ENCODE peak calls at places on chromosomes 3 and 15, in five cellular contexts. One of them, this sample, is unnamed.
A peak's percentile ranks its signal among the peaks of the same experiment; 100 is the strongest.

GRCh38 chr3:60809857-60810256 is 441.4 kb downstream of the FHIT start:
- ATAC-seq in upper lobe of left lung: no peak
- ATAC-seq in K562: no peak
- ATAC-seq in HepG2: peak; percentile 49
- ATAC-seq in GM12878: no peak
- ATAC-seq in this sample: no peak

GRCh38 chr15:72421484-72421883 is 23.4 kb downstream of the TMEM202 start:
- ATAC-seq in upper lobe of left lung: no peak
- ATAC-seq in K562: no peak
- ATAC-seq in HepG2: no peak
- ATAC-seq in GM12878: no peak
- ATAC-seq in this sample: no peak

GRCh38 chr3:64824281-64824980 is 136.6 kb upstream of the ADAMTS9 start:
- ATAC-seq in upper lobe of left lung: peak; percentile 63
- ATAC-seq in K562: no peak
- ATAC-seq in HepG2: no peak
- ATAC-seq in GM12878: peak; percentile 48
- ATAC-seq in this sample: no peak

GRCh38 chr15:47726399-47726823 is 9.1 kb downstream of the SEMA6D start:
- ATAC-seq in upper lobe of left lung: no peak
- ATAC-seq in K562: no peak
- ATAC-seq in HepG2: no peak
- ATAC-seq in GM12878: no peak
- ATAC-seq in this sample: no peak

GRCh38 chr3:119649764-119650163 is 10.6 kb downstream of the POPDC2 start:
- ATAC-seq in upper lobe of left lung: no peak
- ATAC-seq in K562: no peak
- ATAC-seq in HepG2: no peak
- ATAC-seq in GM12878: no peak
- ATAC-seq in this sample: no peak

GRCh38 chr15:66411190-66411589 is 24.5 kb downstream of the MAP2K1 start:
- ATAC-seq in upper lobe of left lung: no peak
- ATAC-seq in K562: no peak
- ATAC-seq in HepG2: no peak
- ATAC-seq in GM12878: no peak
- ATAC-seq in this sample: no peak

GRCh38 chr15:62112616-62113593 is 46.1 kb downstream of the C2CD4A start:
- ATAC-seq in upper lobe of left lung: peak; percentile 82
- ATAC-seq in K562: peak; percentile 49
- ATAC-seq in HepG2: peak; percentile 85
- ATAC-seq in GM12878: no peak
- ATAC-seq in this sample: no peak

GRCh38 chr3:105853801-105854432 is 14.9 kb downstream of the CBLB start:
- ATAC-seq in upper lobe of left lung: no peak
- ATAC-seq in K562: no peak
- ATAC-seq in HepG2: no peak
- ATAC-seq in GM12878: peak; percentile 98
- ATAC-seq in this sample: no peak

GRCh38 chr3:113896930-113897329 is 50.9 kb upstream of the ZDHHC23 start:
- ATAC-seq in upper lobe of left lung: no peak
- ATAC-seq in K562: no peak
- ATAC-seq in HepG2: no peak
- ATAC-seq in GM12878: no peak
- ATAC-seq in this sample: no peak

GRCh38 chr3:42844815-42845214 is 30.9 kb downstream of the CYP8B1 start:
- ATAC-seq in upper lobe of left lung: no peak
- ATAC-seq in K562: no peak
- ATAC-seq in HepG2: no peak
- ATAC-seq in GM12878: no peak
- ATAC-seq in this sample: no peak

GRCh38 chr15:74653426-74654082 is 37.9 kb downstream of the CLK3 start:
- ATAC-seq in upper lobe of left lung: no peak
- ATAC-seq in K562: no peak
- ATAC-seq in HepG2: no peak
- ATAC-seq in GM12878: peak; percentile 78
- ATAC-seq in this sample: peak; percentile 81

GRCh38 chr3:79011821-79012529 is 755.8 kb downstream of the ROBO1 start:
- ATAC-seq in upper lobe of left lung: no peak
- ATAC-seq in K562: no peak
- ATAC-seq in HepG2: no peak
- ATAC-seq in GM12878: no peak
- ATAC-seq in this sample: no peak

GRCh38 chr3:136995652-136996051 is 37.9 kb downstream of the IL20RB start:
- ATAC-seq in upper lobe of left lung: no peak
- ATAC-seq in K562: no peak
- ATAC-seq in HepG2: no peak
- ATAC-seq in GM12878: no peak
- ATAC-seq in this sample: no peak

GRCh38 chr15:94305133-94305532 is 73.8 kb downstream of the MCTP2 start:
- ATAC-seq in upper lobe of left lung: no peak
- ATAC-seq in K562: no peak
- ATAC-seq in HepG2: no peak
- ATAC-seq in GM12878: peak; percentile 67
- ATAC-seq in this sample: no peak

GRCh38 chr3:189369636-189370035 is 197.9 kb downstream of the TPRG1 start:
- ATAC-seq in upper lobe of left lung: no peak
- ATAC-seq in K562: no peak
- ATAC-seq in HepG2: no peak
- ATAC-seq in GM12878: no peak
- ATAC-seq in this sample: no peak

GRCh38 chr3:26346497-26346896 is 276.1 kb upstream of the LRRC3B start:
- ATAC-seq in upper lobe of left lung: no peak
- ATAC-seq in K562: no peak
- ATAC-seq in HepG2: no peak
- ATAC-seq in GM12878: no peak
- ATAC-seq in this sample: no peak

GRCh38 chr15:79948095-79948695 is 22.8 kb downstream of the BCL2A1 start:
- ATAC-seq in upper lobe of left lung: no peak
- ATAC-seq in K562: peak; percentile 92
- ATAC-seq in HepG2: peak; percentile 78
- ATAC-seq in GM12878: peak; percentile 83
- ATAC-seq in this sample: no peak

GRCh38 chr15:86445750-86446149 is 366.1 kb downstream of the AGBL1 start:
- ATAC-seq in upper lobe of left lung: no peak
- ATAC-seq in K562: no peak
- ATAC-seq in HepG2: no peak
- ATAC-seq in GM12878: no peak
- ATAC-seq in this sample: no peak

GRCh38 chr3:33936171-33936920 is 137.9 kb downstream of the PDCD6IP start:
- ATAC-seq in upper lobe of left lung: no peak
- ATAC-seq in K562: peak; percentile 92
- ATAC-seq in HepG2: no peak
- ATAC-seq in GM12878: no peak
- ATAC-seq in this sample: no peak

GRCh38 chr3:95673215-95673614 is 1141.2 kb upstream of the EPHA6 start:
- ATAC-seq in upper lobe of left lung: peak; percentile 34
- ATAC-seq in K562: no peak
- ATAC-seq in HepG2: no peak
- ATAC-seq in GM12878: no peak
- ATAC-seq in this sample: no peak

GRCh38 chr15:56199038-56199437 is 44.6 kb downstream of the RFX7 start:
- ATAC-seq in upper lobe of left lung: no peak
- ATAC-seq in K562: no peak
- ATAC-seq in HepG2: no peak
- ATAC-seq in GM12878: peak; percentile 84
- ATAC-seq in this sample: no peak

GRCh38 chr3:150612494-150612893 is 9.4 kb downstream of the SELENOT start:
- ATAC-seq in upper lobe of left lung: no peak
- ATAC-seq in K562: no peak
- ATAC-seq in HepG2: no peak
- ATAC-seq in GM12878: no peak
- ATAC-seq in this sample: no peak

GRCh38 chr15:25391971-25392733 is 46.7 kb downstream of the UBE3A start:
- ATAC-seq in upper lobe of left lung: no peak
- ATAC-seq in K562: no peak
- ATAC-seq in HepG2: no peak
- ATAC-seq in GM12878: no peak
- ATAC-seq in this sample: peak; percentile 83

GRCh38 chr3:105322570-105323273 is 44.0 kb upstream of the ALCAM start:
- ATAC-seq in upper lobe of left lung: no peak
- ATAC-seq in K562: no peak
- ATAC-seq in HepG2: no peak
- ATAC-seq in GM12878: peak; percentile 94
- ATAC-seq in this sample: no peak

GRCh38 chr3:126181398-126181725 is 976 bp upstream of the ALDH1L1 start:
- ATAC-seq in upper lobe of left lung: no peak
- ATAC-seq in K562: no peak
- ATAC-seq in HepG2: no peak
- ATAC-seq in GM12878: no peak
- ATAC-seq in this sample: no peak

GRCh38 chr3:46019707-46020106 is 7.6 kb downstream of the XCR1 start:
- ATAC-seq in upper lobe of left lung: no peak
- ATAC-seq in K562: no peak
- ATAC-seq in HepG2: no peak
- ATAC-seq in GM12878: no peak
- ATAC-seq in this sample: no peak

GRCh38 chr3:85576091-85576690 is 617.4 kb downstream of the CADM2 start:
- ATAC-seq in upper lobe of left lung: no peak
- ATAC-seq in K562: no peak
- ATAC-seq in HepG2: peak; percentile 45
- ATAC-seq in GM12878: peak; percentile 79
- ATAC-seq in this sample: no peak

GRCh38 chr3:46692566-46692983 is 904 bp downstream of the ALS2CL start:
- ATAC-seq in upper lobe of left lung: peak; percentile 91
- ATAC-seq in K562: no peak
- ATAC-seq in HepG2: no peak
- ATAC-seq in GM12878: no peak
- ATAC-seq in this sample: no peak

GRCh38 chr3:157067114-157067513 is 92.8 kb downstream of the CCNL1 start:
- ATAC-seq in upper lobe of left lung: no peak
- ATAC-seq in K562: peak; percentile 59
- ATAC-seq in HepG2: no peak
- ATAC-seq in GM12878: peak; percentile 55
- ATAC-seq in this sample: no peak

GRCh38 chr3:62911531-62911930 is 36.3 kb upstream of the CADPS start:
- ATAC-seq in upper lobe of left lung: no peak
- ATAC-seq in K562: no peak
- ATAC-seq in HepG2: no peak
- ATAC-seq in GM12878: no peak
- ATAC-seq in this sample: no peak

GRCh38 chr3:45572755-45573154 is 21.8 kb upstream of the LIMD1 start:
- ATAC-seq in upper lobe of left lung: no peak
- ATAC-seq in K562: no peak
- ATAC-seq in HepG2: no peak
- ATAC-seq in GM12878: no peak
- ATAC-seq in this sample: no peak

GRCh38 chr3:15647629-15648167 is 46.2 kb downstream of the BTD start:
- ATAC-seq in upper lobe of left lung: no peak
- ATAC-seq in K562: no peak
- ATAC-seq in HepG2: no peak
- ATAC-seq in GM12878: peak; percentile 96
- ATAC-seq in this sample: no peak

GRCh38 chr3:15645246-15645645 is 43.7 kb downstream of the BTD start:
- ATAC-seq in upper lobe of left lung: no peak
- ATAC-seq in K562: no peak
- ATAC-seq in HepG2: no peak
- ATAC-seq in GM12878: no peak
- ATAC-seq in this sample: no peak

GRCh38 chr3:15646924-15647511 is 45.5 kb downstream of the BTD start:
- ATAC-seq in upper lobe of left lung: no peak
- ATAC-seq in K562: no peak
- ATAC-seq in HepG2: no peak
- ATAC-seq in GM12878: peak; percentile 57
- ATAC-seq in this sample: peak; percentile 89

GRCh38 chr3:15649341-15649740 is 47.8 kb downstream of the BTD start:
- ATAC-seq in upper lobe of left lung: no peak
- ATAC-seq in K562: no peak
- ATAC-seq in HepG2: peak; percentile 69
- ATAC-seq in GM12878: no peak
- ATAC-seq in this sample: no peak

DNA sequence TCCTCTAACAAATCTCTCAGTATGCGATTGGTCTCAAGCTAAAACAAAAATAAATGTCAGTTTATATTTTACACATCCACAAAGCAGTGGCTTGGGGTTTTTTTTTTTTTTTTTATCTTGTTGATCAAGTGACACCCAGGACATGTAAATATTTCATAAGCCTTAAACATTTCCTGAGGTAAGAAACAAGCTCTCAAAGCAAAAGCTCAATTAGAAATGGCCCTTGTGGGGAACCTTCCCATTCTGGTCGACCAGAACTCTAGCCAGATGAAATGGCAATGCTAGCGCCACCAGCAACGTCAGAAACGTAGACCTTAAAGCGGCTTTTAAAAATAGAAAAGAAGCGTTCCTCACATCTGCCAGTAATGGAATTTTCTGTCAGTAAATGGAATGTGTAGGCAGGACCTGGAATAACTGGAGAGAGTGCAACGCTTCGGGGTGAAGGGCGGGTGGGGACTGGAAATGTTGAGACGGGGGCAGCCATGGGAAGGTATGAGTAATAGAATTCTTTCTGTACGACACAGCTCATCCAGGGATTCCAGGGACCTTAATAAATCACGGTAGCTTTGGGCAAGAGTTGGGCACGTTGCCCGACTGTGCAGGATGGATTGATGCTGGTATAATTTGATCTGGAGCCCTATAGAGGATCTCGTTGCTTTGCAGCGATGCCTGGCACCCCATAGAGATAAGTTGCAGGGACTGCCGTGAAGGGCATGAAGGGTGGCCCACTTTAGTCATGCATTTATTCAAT is 44.4 kb downstream of the BTD start:
- ATAC-seq in upper lobe of left lung: no peak
- ATAC-seq in K562: no peak
- ATAC-seq in HepG2: no peak
- ATAC-seq in GM12878: no peak
- ATAC-seq in this sample: peak; percentile 74
- TF ChIP-seq EP300 in upper lobe of left lung: no peak
- TF ChIP-seq EP300 in K562: no peak
- TF ChIP-seq EP300 in HepG2: no peak
- TF ChIP-seq EP300 in GM12878: no peak
- TF ChIP-seq EP300 in this sample: no peak

GRCh38 chr3:16496408-16497222 is 16.9 kb downstream of the RFTN1 start:
- ATAC-seq in upper lobe of left lung: no peak
- ATAC-seq in K562: no peak
- ATAC-seq in HepG2: no peak
- ATAC-seq in GM12878: peak; percentile 73
- ATAC-seq in this sample: no peak
- TF ChIP-seq POLR2AphosphoS5 in upper lobe of left lung: no peak
- TF ChIP-seq POLR2AphosphoS5 in K562: no peak
- TF ChIP-seq POLR2AphosphoS5 in HepG2: no peak
- TF ChIP-seq POLR2AphosphoS5 in GM12878: no peak
- TF ChIP-seq POLR2AphosphoS5 in this sample: no peak

GRCh38 chr3:49864505-49864904 is 5.2 kb downstream of the CAMKV start:
- ATAC-seq in upper lobe of left lung: no peak
- ATAC-seq in K562: no peak
- ATAC-seq in HepG2: no peak
- ATAC-seq in GM12878: no peak
- ATAC-seq in this sample: no peak
- H3K27me3 ChIP-seq in upper lobe of left lung: peaks cover 5% of the 10 kb centered on the region
- H3K27me3 ChIP-seq in K562: peaks cover 39% of the 10 kb centered on the region
- H3K27me3 ChIP-seq in HepG2: peaks cover 71% of the 10 kb centered on the region
- H3K27me3 ChIP-seq in GM12878: peaks cover 8% of the 10 kb centered on the region
- H3K27me3 ChIP-seq in this sample: peaks cover 67% of the 10 kb centered on the region

DNA sequence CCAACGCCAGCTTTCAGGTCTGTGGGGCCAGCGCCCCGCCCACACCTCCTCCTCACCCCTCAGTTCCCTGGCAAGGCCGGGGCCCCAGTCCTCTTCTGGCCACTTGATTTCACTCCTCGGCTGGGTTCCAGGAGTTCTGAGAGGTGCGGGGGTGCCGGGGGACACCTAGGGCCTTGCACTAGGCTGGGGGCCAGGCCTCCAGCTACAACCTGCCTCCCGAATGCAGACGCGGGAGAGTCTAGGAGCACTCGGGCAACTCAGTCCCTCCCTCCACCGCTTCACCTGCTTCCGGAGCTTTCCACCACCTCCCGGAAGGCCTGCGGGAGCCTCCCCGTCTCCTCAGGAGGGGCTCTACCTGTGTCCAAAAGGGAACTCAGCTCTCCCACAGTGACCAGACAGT is 35.6 kb downstream of the TNK2 start:
- ATAC-seq in upper lobe of left lung: peak; percentile 66
- ATAC-seq in K562: no peak
- ATAC-seq in HepG2: no peak
- ATAC-seq in GM12878: no peak
- ATAC-seq in this sample: no peak
- TF ChIP-seq EP300 in upper lobe of left lung: no peak
- TF ChIP-seq EP300 in K562: no peak
- TF ChIP-seq EP300 in HepG2: no peak
- TF ChIP-seq EP300 in GM12878: no peak
- TF ChIP-seq EP300 in this sample: no peak

This sample was measured in gastroesophageal sphincter.